ENCODE peak calls at places on chromosomes 3 and 15, in ten cellular contexts. O, X, N, Y, S, U, C, V, W and J are unnamed samples.

GRCh38 chr3:53939081-53939582 is 47.5 kb upstream of the SELENOK start:
- DNase-seq in S (no peak), C (no peak), O (no peak), N (no peak), V (no peak), X (no peak), W (no peak), Y (no peak), U (no peak), J (no peak)

GRCh38 chr15:36911322-36911944 is 188.9 kb downstream of the MEIS2 start:
- DNase-seq in W (no peak), O (no peak), V (peak), U (no peak), Y (no peak), S (no peak), C (no peak), N (no peak), X (no peak), J (no peak)

GRCh38 chr3:56801151-56801596 is 575 bp downstream of the ARHGEF3 start:
- DNase-seq in Y (no peak), N (no peak), S (peak), W (no peak), V (no peak), X (peak), C (peak), U (no peak), O (no peak), J (no peak)

GRCh38 chr3:123712077-123712860 is 127.4 kb upstream of the HACD2 start:
- DNase-seq in Y (peak), W (no peak), C (no peak), V (peak), U (no peak), X (no peak), N (no peak), S (no peak), O (no peak), J (no peak)

GRCh38 chr15:58043192-58043903 is 22.2 kb downstream of the ALDH1A2 start:
- DNase-seq in W (no peak), N (no peak), C (peak), S (peak), U (peak), O (no peak), Y (no peak), X (no peak), V (peak), J (no peak)

GRCh38 chr3:5972586-5972985 is 785.1 kb downstream of the EDEM1 start:
- DNase-seq in U (no peak), X (no peak), C (no peak), S (no peak), Y (no peak), O (no peak), N (no peak), V (no peak), W (no peak), J (no peak)

GRCh38 chr3:105618561-105618960 is 250.3 kb downstream of the CBLB start:
- DNase-seq in Y (no peak), S (no peak), C (no peak), U (no peak), O (no peak), N (no peak), X (no peak), W (no peak), V (no peak), J (no peak)

GRCh38 chr3:64031540-64032533 is 8.5 kb upstream of the PSMD6 start:
- DNase-seq in W (no peak), V (peak), S (no peak), X (no peak), U (peak), N (no peak), O (no peak), C (no peak), Y (no peak), J (no peak)

GRCh38 chr3:189787191-189787590 is 156.0 kb downstream of the TP63 start:
- DNase-seq in V (no peak), S (no peak), W (no peak), X (no peak), O (no peak), C (no peak), N (no peak), U (no peak), Y (no peak), J (no peak)

GRCh38 chr3:123658118-123658859 is 73.4 kb upstream of the HACD2 start:
- DNase-seq in Y (no peak), X (no peak), N (no peak), O (no peak), C (no peak), S (no peak), V (peak), U (peak), W (no peak), J (no peak)

GRCh38 chr15:76075060-76075459 is 15.3 kb downstream of the TMEM266 start:
- DNase-seq in O (no peak), U (no peak), Y (no peak), X (no peak), N (no peak), V (no peak), W (no peak), S (no peak), C (no peak), J (no peak)

GRCh38 chr3:189908646-189909045 is 212.1 kb downstream of the P3H2 start:
- DNase-seq in O (peak), C (no peak), U (no peak), V (peak), W (no peak), Y (peak), N (no peak), S (no peak), X (no peak), J (no peak)

GRCh38 chr3:187742351-187743171 is 2.7 kb downstream of the BCL6 start:
- DNase-seq in X (no peak), U (peak), S (peak), Y (no peak), N (no peak), W (no peak), O (no peak), V (peak), C (no peak), J (no peak)

GRCh38 chr15:25171111-25171811 is 216.5 kb downstream of the SNRPN start:
- DNase-seq in C (peak), N (no peak), V (no peak), U (no peak), Y (no peak), S (no peak), W (no peak), O (no peak), X (peak), J (no peak)

GRCh38 chr3:149058602-149059001 is 27.7 kb downstream of the HLTF start:
- DNase-seq in C (no peak), V (no peak), O (no peak), Y (no peak), N (no peak), U (no peak), X (no peak), S (no peak), W (no peak), J (no peak)

GRCh38 chr3:70085613-70086012 is 86.1 kb downstream of the SAMMSON start:
- DNase-seq in W (no peak), C (no peak), S (no peak), V (no peak), U (no peak), X (no peak), Y (no peak), N (no peak), O (no peak), J (no peak)

GRCh38 chr3:127049390-127049789 is 66.5 kb downstream of the PLXNA1 start:
- DNase-seq in N (no peak), S (no peak), C (no peak), W (no peak), O (no peak), U (no peak), X (no peak), Y (peak), V (peak), J (no peak)

GRCh38 chr15:40240619-40241304 is 1.9 kb downstream of the PAK6 start:
- DNase-seq in N (no peak), X (no peak), U (no peak), S (no peak), V (no peak), Y (no peak), W (no peak), O (no peak), C (no peak), J (no peak)